ENCODE peak calls at places on chromosomes 6 and 20, in seven cellular contexts. W is PC-3, T is fibroblast of pulmonary artery, Z is cardiac muscle cell, U is HCT116, K is suprapubic skin, Y is heart right ventricle. B is an unnamed sample.

GRCh38 chr6:108661430-108661829 is 100.7 kb downstream of the FOXO3 start:
- DNase-seq in W (peak; percentile 63), T (peak; percentile 37), Z (no peak), U (no peak), K (no peak), Y (no peak), B (peak; percentile 32)

GRCh38 chr6:36825452-36825851 is 13.8 kb downstream of the CPNE5 start:
- DNase-seq in W (no peak), T (no peak), Z (no peak), U (no peak), K (no peak), Y (no peak), B (no peak)

GRCh38 chr6:127146935-127147334 is 28.5 kb downstream of the RSPO3 start:
- DNase-seq in W (peak; percentile 27), T (peak; percentile 76), Z (peak; percentile 3), U (no peak), K (no peak), Y (peak; percentile 19), B (no peak)

GRCh38 chr6:134621858-134622257 is 303.9 kb upstream of the SGK1 start:
- DNase-seq in W (peak; percentile 55), T (no peak), Z (no peak), U (no peak), K (no peak), Y (no peak), B (peak; percentile 96)

GRCh38 chr6:1110164-1110563 is 201.7 kb upstream of the FOXQ1 start:
- DNase-seq in W (peak; percentile 15), T (no peak), Z (no peak), U (peak; percentile 22), K (no peak), Y (no peak), B (no peak)

GRCh38 chr6:9924971-9925370 is 489.9 kb downstream of the TFAP2A start:
- DNase-seq in W (no peak), T (no peak), Z (no peak), U (no peak), K (no peak), Y (no peak), B (no peak)

GRCh38 chr20:3276400-3277015 is 37.5 kb upstream of the SLC4A11 start:
- DNase-seq in W (peak; percentile 65), T (peak; percentile 54), Z (peak; percentile 9), U (peak; percentile 35), K (no peak), Y (no peak), B (peak; percentile 50)

GRCh38 chr20:33423141-33423834 is 20.3 kb downstream of the SNTA1 start:
- DNase-seq in W (peak; percentile 51), T (peak; percentile 69), Z (peak; percentile 90), U (no peak), K (peak; percentile 73), Y (peak; percentile 87), B (peak; percentile 26)

GRCh38 chr20:2692036-2692885 is at the start of gene EBF4:
- DNase-seq in W (no peak), T (peak; percentile 34), Z (peak; percentile 73), U (no peak), K (peak; percentile 68), Y (peak; percentile 44), B (no peak)

GRCh38 chr6:50994026-50994720 is 175.5 kb downstream of the TFAP2B start:
- DNase-seq in W (no peak), T (no peak), Z (no peak), U (no peak), K (no peak), Y (no peak), B (no peak)

GRCh38 chr6:106377061-106377540 is 16.6 kb downstream of the CRYBG1 start:
- DNase-seq in W (peak; percentile 75), T (peak; percentile 35), Z (no peak), U (no peak), K (no peak), Y (no peak), B (peak; percentile 32)

GRCh38 chr6:152146385-152146784 is 338.9 kb downstream of the ESR1 start:
- DNase-seq in W (no peak), T (peak; percentile 58), Z (no peak), U (no peak), K (no peak), Y (no peak), B (no peak)

GRCh38 chr6:135274561-135275293 is 93.6 kb downstream of the MYB start:
- DNase-seq in W (no peak), T (no peak), Z (no peak), U (no peak), K (no peak), Y (no peak), B (no peak)

GRCh38 chr6:18121580-18122127 is 823 bp downstream of the NHLRC1 start:
- DNase-seq in W (no peak), T (no peak), Z (no peak), U (no peak), K (no peak), Y (no peak), B (no peak)

GRCh38 chr6:14309516-14309915 is 191.9 kb downstream of the CD83 start:
- DNase-seq in W (no peak), T (no peak), Z (no peak), U (no peak), K (no peak), Y (no peak), B (no peak)

GRCh38 chr6:6004147-6004995 is 2.4 kb downstream of the NRN1 start:
- DNase-seq in W (no peak), T (peak; percentile 8), Z (no peak), U (no peak), K (no peak), Y (no peak), B (no peak)

DNA sequence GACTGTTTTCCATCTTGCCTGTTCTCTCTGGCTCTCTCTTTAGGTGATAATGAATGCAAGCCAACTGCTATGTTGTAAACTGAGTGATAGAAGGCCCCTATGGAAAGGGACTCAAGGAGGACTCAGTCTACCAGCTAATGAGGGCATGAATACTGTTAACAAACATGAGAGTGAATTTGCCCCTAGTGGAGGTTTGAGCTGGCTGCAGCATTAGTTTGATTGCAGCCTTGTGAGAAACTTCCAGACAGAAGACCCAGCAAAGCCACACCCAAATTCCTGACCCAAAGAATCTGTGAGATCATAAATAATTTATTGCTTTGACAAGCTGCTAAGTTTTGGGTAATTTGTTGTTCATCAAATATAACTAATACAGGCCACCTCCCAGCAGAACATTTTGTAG is 50.0 kb upstream of the PLCB1 start:
- DNase-seq in W (peak; percentile 48), T (peak; percentile 48), Z (no peak), U (peak; percentile 7), K (no peak), Y (no peak), B (peak; percentile 28)
- TF ChIP-seq CTCF in W (peak; percentile 68), T (peak; percentile 52), Z (peak; percentile 35), U (peak; percentile 67), K (no peak), Y (no peak), B (peak; percentile 19)

GRCh38 chr20:31517373-31517772 is 3.1 kb downstream of the HM13 start:
- DNase-seq in W (peak; percentile 73), T (peak; percentile 62), Z (no peak), U (peak; percentile 41), K (peak; percentile 73), Y (peak; percentile 19), B (peak; percentile 59)
- TF ChIP-seq CTCF in W (peak; percentile 64), T (peak; percentile 40), Z (peak; percentile 28), U (peak; percentile 32), K (no peak), Y (no peak), B (no peak)

GRCh38 chr6:69914015-69914485 is 47.7 kb downstream of the COL19A1 start:
- DNase-seq in W (no peak), T (no peak), Z (no peak), U (no peak), K (no peak), Y (no peak), B (no peak)
- TF ChIP-seq CTCF in W (peak; percentile 19), T (no peak), Z (no peak), U (no peak), K (no peak), Y (no peak), B (no peak)

GRCh38 chr6:165889636-165890403 is 226.8 kb upstream of the PDE10A start:
- DNase-seq in W (peak; percentile 43), T (peak; percentile 73), Z (peak; percentile 63), U (peak; percentile 13), K (no peak), Y (peak; percentile 25), B (peak; percentile 54)

GRCh38 chr6:165894228-165894825 is 231.3 kb upstream of the PDE10A start:
- DNase-seq in W (no peak), T (no peak), Z (no peak), U (no peak), K (no peak), Y (no peak), B (no peak)

GRCh38 chr6:165893431-165893830 is 230.4 kb upstream of the PDE10A start:
- DNase-seq in W (no peak), T (no peak), Z (no peak), U (no peak), K (no peak), Y (no peak), B (no peak)

GRCh38 chr6:165890404-165890735 is 227.3 kb upstream of the PDE10A start:
- DNase-seq in W (no peak), T (no peak), Z (no peak), U (no peak), K (no peak), Y (no peak), B (no peak)

GRCh38 chr6:165891320-165891719 is 228.3 kb upstream of the PDE10A start:
- DNase-seq in W (no peak), T (no peak), Z (no peak), U (no peak), K (no peak), Y (no peak), B (no peak)
- TF ChIP-seq CTCF in W (no peak), T (peak; percentile 5), Z (no peak), U (no peak), K (no peak), Y (no peak), B (no peak)